ENCODE peak calls at places on chromosome 1, in four cellular contexts. W is left ventricle myocardium inferior, J is psoas muscle, I is GM23338. X is an unnamed sample.

GRCh38 chr1:119773711-119774241 is 5.1 kb upstream of the HMGCS2 start:
- DNase-seq in I (peak), J (no peak), W (no peak), X (no peak)

GRCh38 chr1:85582687-85583354 is 2.3 kb downstream of the CCN1 start:
- DNase-seq in J (no peak), I (peak), W (no peak), X (no peak)

GRCh38 chr1:156502396-156502748 is 1.8 kb upstream of the MEF2D start:
- DNase-seq in J (no peak), W (no peak), I (no peak), X (no peak)

GRCh38 chr1:7984826-7985225 is 23.3 kb downstream of the PARK7 start:
- DNase-seq in W (no peak), J (no peak), I (no peak), X (no peak)

GRCh38 chr1:45512641-45513054 is 9.0 kb downstream of the PRDX1 start:
- DNase-seq in I (peak), J (peak), W (peak), X (no peak)

GRCh38 chr1:25061596-25061995 is 131.5 kb upstream of the RUNX3 start:
- DNase-seq in J (no peak), W (no peak), I (no peak), X (no peak)

GRCh38 chr1:234437423-234438171 is 41.4 kb downstream of the TARBP1 start:
- DNase-seq in W (no peak), J (no peak), I (no peak), X (no peak)

GRCh38 chr1:231781887-231782286 is 155.3 kb downstream of the DISC1 start:
- DNase-seq in W (no peak), J (no peak), I (no peak), X (no peak)

GRCh38 chr1:219533280-219533679 is 79.6 kb downstream of the ZC3H11B start:
- DNase-seq in I (no peak), J (peak), W (no peak), X (no peak)

GRCh38 chr1:151352001-151352718 is 5.1 kb upstream of the RFX5 start:
- DNase-seq in W (no peak), I (no peak), J (no peak), X (no peak)

GRCh38 chr1:184818646-184819045 is 64.0 kb upstream of the EDEM3 start:
- DNase-seq in W (no peak), J (no peak), I (no peak), X (no peak)

GRCh38 chr1:2973661-2974593 is 47.3 kb upstream of the ACTRT2 start:
- DNase-seq in J (no peak), I (no peak), W (no peak), X (no peak)

GRCh38 chr1:38125016-38125415 is 78.4 kb upstream of the POU3F1 start:
- DNase-seq in I (no peak), J (no peak), W (no peak), X (no peak)

GRCh38 chr1:38128511-38128910 is 81.9 kb upstream of the POU3F1 start:
- DNase-seq in I (no peak), J (no peak), W (no peak), X (no peak)

GRCh38 chr1:38127432-38127831 is 80.8 kb upstream of the POU3F1 start:
- DNase-seq in W (no peak), I (no peak), J (no peak), X (no peak)

GRCh38 chr1:38126970-38127369 is 80.4 kb upstream of the POU3F1 start:
- DNase-seq in J (no peak), I (no peak), W (no peak), X (no peak)

GRCh38 chr1:38125837-38126520 is 79.4 kb upstream of the POU3F1 start:
- DNase-seq in J (no peak), W (no peak), I (no peak), X (no peak)
- H3K4me3 ChIP-seq in J (no peak), W (no peak), I (no peak), X (no peak)

GRCh38 chr1:16367258-16367967 is 371 bp downstream of the SZRD1 start:
- DNase-seq in W (peak), J (peak), I (peak), X (peak)
- TF ChIP-seq CTCF in W (no peak), J (no peak), I (no peak), X (peak)

GRCh38 chr1:221712776-221713431 is 29.0 kb downstream of the DUSP10 start:
- DNase-seq in J (no peak), I (no peak), W (no peak), X (no peak)
- H3K27ac ChIP-seq in J (peak), I (no peak), W (no peak), X (no peak)

GRCh38 chr1:224542783-224543440 is 73.2 kb upstream of the CNIH3 start:
- DNase-seq in J (no peak), I (no peak), W (no peak), X (no peak)
- H3K4me3 ChIP-seq in J (no peak), I (no peak), W (no peak), X (no peak)

GRCh38 chr1:246608616-246609376 is 42.5 kb downstream of the CNST start:
- DNase-seq in J (peak), W (peak), I (peak), X (peak)
- TF ChIP-seq CTCF in J (peak), W (peak), I (no peak), X (peak)

GRCh38 chr1:63450416-63450815 is 72.6 kb downstream of the ITGB3BP start:
- DNase-seq in J (no peak), W (no peak), I (no peak), X (no peak)
- H3K27ac ChIP-seq in J (no peak), W (no peak), I (no peak), X (no peak)

GRCh38 chr1:155079487-155080249 is 1.0 kb downstream of the EFNA3 start:
- DNase-seq in W (no peak), I (no peak), J (no peak), X (no peak)

GRCh38 chr1:155082941-155083541 is 4.4 kb downstream of the EFNA3 start:
- DNase-seq in J (no peak), W (no peak), I (no peak), X (no peak)

GRCh38 chr1:155082301-155082940 is 3.8 kb downstream of the EFNA3 start:
- DNase-seq in J (no peak), I (no peak), W (no peak), X (peak)

GRCh38 chr1:155080250-155081228 is 1.9 kb downstream of the EFNA3 start:
- DNase-seq in W (no peak), J (no peak), I (peak), X (no peak)

DNA sequence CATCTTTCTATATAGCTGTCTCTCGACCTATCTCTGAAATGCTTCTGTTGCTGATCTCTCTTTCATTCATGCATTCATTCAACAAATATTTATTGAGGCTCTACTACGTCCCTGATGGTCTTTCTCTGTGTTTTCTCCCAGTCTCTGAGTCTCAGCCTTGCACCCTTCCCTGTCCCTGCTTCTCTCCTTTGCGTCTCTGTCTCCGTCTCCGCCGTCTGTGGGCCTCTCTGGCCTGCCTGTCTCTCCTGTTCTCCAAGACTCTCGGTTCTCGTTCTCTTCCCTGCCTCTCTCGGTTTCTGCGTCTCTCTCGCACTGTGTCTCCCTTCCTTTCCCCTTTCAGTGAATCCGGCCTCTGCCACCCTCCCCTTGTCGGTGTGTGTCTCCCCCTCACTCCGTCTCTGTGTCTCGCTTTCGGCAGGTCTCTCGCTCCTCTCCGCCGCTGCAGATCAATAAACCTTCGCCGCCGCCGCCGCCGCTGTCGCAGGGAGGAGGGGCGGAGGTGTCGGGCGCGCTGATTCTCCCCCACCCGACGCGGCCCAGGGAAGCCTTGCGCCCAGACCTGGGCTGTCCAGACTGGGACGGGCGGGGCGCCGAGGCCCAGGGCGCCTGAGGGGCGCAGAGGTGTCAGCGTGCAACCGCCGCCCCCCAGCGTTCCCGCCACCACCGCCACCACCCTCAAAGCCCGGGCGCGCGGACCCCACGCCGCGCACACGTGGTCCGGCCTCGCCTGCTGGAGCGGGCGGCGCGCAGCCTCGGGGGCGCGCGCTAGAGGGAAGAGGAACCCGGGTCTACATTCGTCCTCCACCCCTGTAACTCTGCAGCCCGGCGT is 3.0 kb downstream of the EFNA3 start:
- DNase-seq in I (no peak), W (no peak), J (no peak), X (no peak)
- H3K4me3 ChIP-seq in I (peak), W (peak), J (peak), X (peak)

GRCh38 chr1:60425528-60425927 is 352.0 kb upstream of the C1orf87 start:
- DNase-seq in I (peak), W (no peak), J (no peak), X (no peak)
- TF ChIP-seq CTCF in I (peak), W (peak), J (no peak), X (no peak)

GRCh38 chr1:12183095-12183794 is 16.5 kb downstream of the TNFRSF1B start:
- DNase-seq in J (no peak), W (no peak), I (peak), X (no peak)
- H3K27ac ChIP-seq in J (no peak), W (peak), I (no peak), X (peak)

GRCh38 chr1:147077936-147078605 is 94.2 kb downstream of the PRKAB2 start:
- DNase-seq in J (no peak), W (no peak), I (peak), X (no peak)

GRCh38 chr1:147080671-147081394 is 91.4 kb downstream of the PRKAB2 start:
- DNase-seq in J (no peak), I (peak), W (no peak), X (no peak)

GRCh38 chr1:147078606-147079399 is 93.5 kb downstream of the PRKAB2 start:
- DNase-seq in I (peak), J (no peak), W (no peak), X (no peak)

GRCh38 chr1:147079400-147080012 is 92.8 kb downstream of the PRKAB2 start:
- DNase-seq in I (peak), J (no peak), W (no peak), X (no peak)

GRCh38 chr1:147080013-147080661 is 92.1 kb downstream of the PRKAB2 start:
- DNase-seq in I (peak), J (no peak), W (no peak), X (no peak)
- H3K4me3 ChIP-seq in I (peak), J (peak), W (peak), X (no peak)

X was measured in heart left ventricle.